ENCODE peak calls at places on chromosome 13, in six cellular contexts. X is nucleus accumbens; Y is GDM1; I is CD8-positive, alpha-beta memory T cell; Q is brain microvascular endothelial cell; K is stimulated activated CD8-positive, alpha-beta memory T cell treated with anti-CD3 and anti-CD28 coated beads, Interleukin-7, amount 100 ng/mL, for 48 hours. M is an unnamed sample.

GRCh38 chr13:48775804-48776203 is 122.1 kb downstream of the CYSLTR2 start:
- DNase-seq in X (no peak), Y (no peak), I (no peak), Q (peak), K (no peak), M (peak)

GRCh38 chr13:65026505-65026904 is 2203.6 kb downstream of the PCDH9 start:
- DNase-seq in X (no peak), Y (no peak), I (no peak), Q (no peak), K (no peak), M (no peak)

GRCh38 chr13:38002596-38002995 is 133.0 kb upstream of the TRPC4 start:
- DNase-seq in X (no peak), Y (no peak), I (no peak), Q (no peak), K (no peak), M (no peak)

GRCh38 chr13:59750860-59751259 is 412.9 kb downstream of the DIAPH3 start:
- DNase-seq in X (peak), Y (no peak), I (no peak), Q (peak), K (no peak), M (no peak)

GRCh38 chr13:104584481-104584880 is 1518.3 kb upstream of the SLC10A2 start:
- DNase-seq in X (no peak), Y (no peak), I (no peak), Q (peak), K (no peak), M (no peak)

GRCh38 chr13:34833562-34834182 is 108.4 kb upstream of the NBEA start:
- DNase-seq in X (no peak), Y (no peak), I (no peak), Q (peak), K (no peak), M (no peak)

GRCh38 chr13:95150555-95150954 is 150.7 kb downstream of the ABCC4 start:
- DNase-seq in X (no peak), Y (no peak), I (no peak), Q (no peak), K (no peak), M (no peak)

GRCh38 chr13:114108141-114108761 is 24.2 kb downstream of the RASA3 start:
- DNase-seq in X (no peak), Y (no peak), I (peak), Q (no peak), K (no peak), M (no peak)

GRCh38 chr13:101092985-101093384 is 323.3 kb downstream of the NALCN start:
- DNase-seq in X (no peak), Y (no peak), I (no peak), Q (no peak), K (no peak), M (peak)

GRCh38 chr13:30872685-30873443 is 33.2 kb upstream of the MEDAG start:
- DNase-seq in X (no peak), Y (peak), I (no peak), Q (peak), K (no peak), M (peak)

GRCh38 chr13:109816112-109816978 is 30.0 kb upstream of the IRS2 start:
- DNase-seq in X (no peak), Y (no peak), I (no peak), Q (no peak), K (no peak), M (no peak)

GRCh38 chr13:46041335-46041934 is 11.1 kb downstream of the ZC3H13 start:
- DNase-seq in X (no peak), Y (no peak), I (no peak), Q (no peak), K (no peak), M (no peak)

GRCh38 chr13:60765700-60766411 is 368.8 kb downstream of the TDRD3 start:
- DNase-seq in X (no peak), Y (no peak), I (no peak), Q (peak), K (no peak), M (no peak)

GRCh38 chr13:63902141-63902540 is 2486.5 kb upstream of the PCDH20 start:
- DNase-seq in X (no peak), Y (no peak), I (no peak), Q (no peak), K (no peak), M (no peak)

GRCh38 chr13:29969286-29969685 is 118.9 kb upstream of the UBL3 start:
- DNase-seq in X (no peak), Y (no peak), I (no peak), Q (no peak), K (no peak), M (peak)

GRCh38 chr13:53198017-53198416 is 169.4 kb downstream of the OLFM4 start:
- DNase-seq in X (no peak), Y (no peak), I (no peak), Q (no peak), K (no peak), M (no peak)

GRCh38 chr13:28750187-28751045 is 31.6 kb upstream of the SLC46A3 start:
- DNase-seq in X (no peak), Y (peak), I (no peak), Q (no peak), K (no peak), M (no peak)

GRCh38 chr13:99370476-99371272 is 63.5 kb upstream of the GPR183 start:
- DNase-seq in X (no peak), Y (no peak), I (no peak), Q (no peak), K (no peak), M (no peak)

GRCh38 chr13:40562975-40563349 is 103.5 kb downstream of the FOXO1 start:
- DNase-seq in X (no peak), Y (peak), I (no peak), Q (no peak), K (no peak), M (peak)

GRCh38 chr13:109211616-109212015 is 574.8 kb downstream of the IRS2 start:
- DNase-seq in X (no peak), Y (no peak), I (no peak), Q (peak), K (no peak), M (peak)

GRCh38 chr13:100543872-100544602 is 44.6 kb downstream of the GGACT start:
- DNase-seq in X (no peak), Y (no peak), I (no peak), Q (peak), K (no peak), M (no peak)

GRCh38 chr13:111122056-111122455 is 6.9 kb downstream of the ARHGEF7 start:
- DNase-seq in X (no peak), Y (no peak), I (no peak), Q (no peak), K (no peak), M (no peak)

GRCh38 chr13:100129605-100130004 is 40.7 kb downstream of the PCCA start:
- DNase-seq in X (no peak), Y (peak), I (no peak), Q (no peak), K (no peak), M (no peak)

GRCh38 chr13:77009011-77009410 is 17.1 kb downstream of the CLN5 start:
- DNase-seq in X (no peak), Y (no peak), I (no peak), Q (no peak), K (no peak), M (no peak)

GRCh38 chr13:30429721-30430694 is 7.7 kb downstream of the UBE2L5 start:
- DNase-seq in X (no peak), Y (peak), I (no peak), Q (peak), K (no peak), M (peak)

GRCh38 chr13:45615501-45616101 is at the start of gene ERICH6B:
- DNase-seq in X (peak), Y (no peak), I (no peak), Q (peak), K (no peak), M (no peak)

GRCh38 chr13:40390290-40391008 is 276.0 kb downstream of the FOXO1 start:
- DNase-seq in X (no peak), Y (no peak), I (no peak), Q (no peak), K (no peak), M (no peak)

GRCh38 chr13:36531746-36532486 is 99.6 kb downstream of the CCNA1 start:
- DNase-seq in X (no peak), Y (no peak), I (no peak), Q (no peak), K (no peak), M (peak)

GRCh38 chr13:50236898-50237318 is 221.7 kb downstream of the KCNRG start:
- DNase-seq in X (no peak), Y (no peak), I (peak), Q (peak), K (no peak), M (no peak)

GRCh38 chr13:58324130-58324529 is 692.6 kb downstream of the PCDH17 start:
- DNase-seq in X (no peak), Y (no peak), I (no peak), Q (no peak), K (no peak), M (no peak)

GRCh38 chr13:53781941-53782340 is 753.3 kb downstream of the OLFM4 start:
- DNase-seq in X (no peak), Y (no peak), I (no peak), Q (no peak), K (no peak), M (no peak)

GRCh38 chr13:49292742-49293498 is 45.2 kb downstream of the CDADC1 start:
- DNase-seq in X (peak), Y (no peak), I (no peak), Q (peak), K (peak), M (no peak)

GRCh38 chr13:99617474-99618255 is 116.4 kb downstream of the TM9SF2 start:
- DNase-seq in X (no peak), Y (peak), I (no peak), Q (peak), K (no peak), M (peak)

GRCh38 chr13:87280139-87280538 is 391.0 kb upstream of the SLITRK5 start:
- DNase-seq in X (no peak), Y (no peak), I (no peak), Q (no peak), K (no peak), M (peak)

GRCh38 chr13:114049026-114049425 is 75.2 kb upstream of the C13orf46 start:
- DNase-seq in X (no peak), Y (peak), I (no peak), Q (no peak), K (peak), M (no peak)

GRCh38 chr13:51761638-51762350 is 42.2 kb downstream of the DHRS12 start:
- DNase-seq in X (no peak), Y (no peak), I (no peak), Q (no peak), K (no peak), M (no peak)

GRCh38 chr13:60120617-60121016 is 43.1 kb downstream of the DIAPH3 start:
- DNase-seq in X (no peak), Y (no peak), I (no peak), Q (no peak), K (no peak), M (no peak)

GRCh38 chr13:40476175-40476958 is 190.1 kb downstream of the FOXO1 start:
- DNase-seq in X (no peak), Y (no peak), I (no peak), Q (peak), K (no peak), M (peak)

GRCh38 chr13:113643593-113643992 is 14.4 kb downstream of the ATP4B start:
- DNase-seq in X (no peak), Y (no peak), I (no peak), Q (no peak), K (no peak), M (no peak)

M was measured in A172.